ENCODE peak calls at places on chromosomes 4 and X, in six cellular contexts. Q, B, P, X, G and V are unnamed samples.

GRCh38 chrX:117835034-117835433 is 281.6 kb downstream of the KLHL13 start:
- DNase-seq in Q (no peak), G (no peak), B (no peak), P (no peak), X (no peak), V (no peak)

GRCh38 chrX:37993857-37994619 is 12.3 kb upstream of the SYTL5 start:
- DNase-seq in G (no peak), Q (no peak), X (no peak), P (peak), B (no peak), V (peak)

GRCh38 chr4:61064636-61065035 is 135.5 kb upstream of the ADGRL3 start:
- DNase-seq in B (no peak), G (no peak), Q (no peak), P (no peak), X (no peak), V (no peak)

GRCh38 chr4:128718793-128719192 is 90.7 kb upstream of the JADE1 start:
- DNase-seq in P (no peak), B (no peak), G (no peak), Q (no peak), X (no peak), V (no peak)

GRCh38 chr4:150256841-150257273 is 178.6 kb downstream of the DCLK2 start:
- DNase-seq in X (no peak), P (no peak), B (no peak), G (no peak), Q (no peak), V (no peak)

GRCh38 chr4:89762311-89762710 is 74.7 kb downstream of the SNCA start:
- DNase-seq in P (no peak), B (no peak), Q (no peak), X (no peak), G (no peak), V (no peak)

GRCh38 chr4:153344131-153345010 is at the start of gene MND1:
- DNase-seq in B (peak), X (peak), Q (peak), G (peak), P (peak), V (peak)

GRCh38 chrX:39769748-39770147 is 328.0 kb downstream of the BCOR start:
- DNase-seq in G (no peak), P (no peak), B (no peak), Q (no peak), X (no peak), V (no peak)

GRCh38 chr4:121370729-121371325 is 10.0 kb downstream of the QRFPR start:
- DNase-seq in Q (no peak), P (no peak), G (peak), X (no peak), B (peak), V (peak)

GRCh38 chr4:183098723-183099536 is at the start of gene WWC2:
- DNase-seq in G (peak), Q (peak), B (peak), P (peak), X (peak), V (peak)

GRCh38 chr4:47278631-47279030 is 184.9 kb downstream of the COMMD8 start:
- DNase-seq in X (no peak), B (no peak), G (no peak), P (no peak), Q (no peak), V (no peak)

GRCh38 chr4:7863911-7864681 is 75.6 kb downstream of the AFAP1 start:
- DNase-seq in X (no peak), Q (no peak), B (no peak), P (no peak), G (no peak), V (no peak)

GRCh38 chrX:65745992-65746391 is 78.5 kb downstream of the MSN start:
- DNase-seq in X (no peak), Q (no peak), B (no peak), P (no peak), G (no peak), V (no peak)

GRCh38 chr4:167233523-167234387 is 539 bp downstream of the SPOCK3 start:
- DNase-seq in G (no peak), X (no peak), P (no peak), B (no peak), Q (no peak), V (no peak)

GRCh38 chr4:19455850-19456602 is 795.7 kb upstream of the SLIT2 start:
- DNase-seq in Q (no peak), B (no peak), P (no peak), G (no peak), X (no peak), V (no peak)

GRCh38 chr4:81375745-81376144 is 96.0 kb downstream of the RASGEF1B start:
- DNase-seq in Q (no peak), X (no peak), B (no peak), P (no peak), G (no peak), V (no peak)

GRCh38 chr4:79288185-79288584 is 37.7 kb downstream of the NAA11 start:
- DNase-seq in G (no peak), X (no peak), Q (no peak), B (no peak), P (no peak), V (no peak)

GRCh38 chrX:13101439-13102139 is 57.2 kb upstream of the FAM9C start:
- DNase-seq in B (peak), Q (peak), P (peak), G (peak), X (peak), V (no peak)

GRCh38 chr4:108210989-108211725 is 42.4 kb upstream of the LEF1 start:
- DNase-seq in P (no peak), G (no peak), X (no peak), Q (no peak), B (no peak), V (no peak)

GRCh38 chr4:82975792-82976191 is 34.8 kb downstream of the LIN54 start:
- DNase-seq in B (no peak), G (no peak), X (no peak), Q (no peak), P (no peak), V (no peak)

GRCh38 chr4:304987-305680 is at the start of gene ZNF732:
- DNase-seq in B (no peak), P (no peak), G (peak), X (no peak), Q (no peak), V (no peak)

GRCh38 chrX:16786791-16787735 is 797 bp downstream of the TXLNG start:
- DNase-seq in X (peak), B (peak), Q (peak), G (no peak), P (peak), V (peak)

GRCh38 chr4:153398713-153399112 is 54.2 kb downstream of the MND1 start:
- DNase-seq in G (no peak), B (no peak), X (no peak), P (no peak), Q (no peak), V (no peak)

GRCh38 chr4:87268401-87268800 is 48.0 kb upstream of the KLHL8 start:
- DNase-seq in G (no peak), P (no peak), X (no peak), B (no peak), Q (no peak), V (no peak)

GRCh38 chr4:76639292-76639691 is 204.3 kb downstream of the SHROOM3 start:
- DNase-seq in Q (no peak), X (no peak), P (no peak), B (no peak), G (no peak), V (no peak)

GRCh38 chr4:11497972-11498371 is 69.3 kb upstream of the HS3ST1 start:
- DNase-seq in Q (no peak), G (no peak), B (no peak), X (no peak), P (no peak), V (no peak)

GRCh38 chr4:173370477-173371291 is at the start of gene SAP30:
- DNase-seq in G (peak), B (peak), Q (peak), P (peak), X (peak), V (peak)

GRCh38 chr4:118729287-118730286 is 44.4 kb downstream of the METTL14 start:
- DNase-seq in G (no peak), X (no peak), Q (no peak), B (no peak), P (no peak), V (peak)

GRCh38 chr4:146643812-146644401 is 5.2 kb downstream of the POU4F2 start:
- DNase-seq in X (no peak), G (no peak), P (no peak), Q (no peak), B (no peak), V (peak)

GRCh38 chr4:6715704-6716017 is 313 bp upstream of the BLOC1S4 start:
- DNase-seq in G (no peak), B (no peak), Q (no peak), X (no peak), P (no peak), V (no peak)

GRCh38 chr4:6716958-6717655 is 1.1 kb downstream of the BLOC1S4 start:
- DNase-seq in X (no peak), G (no peak), Q (no peak), P (no peak), B (no peak), V (no peak)

GRCh38 chr4:6718932-6719610 is 3.1 kb downstream of the BLOC1S4 start:
- DNase-seq in Q (no peak), B (no peak), G (no peak), X (no peak), P (no peak), V (no peak)

GRCh38 chr4:6714954-6715353 is 1.0 kb upstream of the BLOC1S4 start:
- DNase-seq in G (no peak), Q (no peak), P (no peak), X (no peak), B (no peak), V (no peak)

GRCh38 chr4:6716018-6716911 is at the start of gene BLOC1S4:
- DNase-seq in P (peak), X (peak), Q (peak), G (peak), B (peak), V (peak)
- H3K27ac ChIP-seq in P (peak), X (peak), Q (peak), G (peak), B (peak), V (no peak)

GRCh38 chr4:25872851-25873631 is 10.3 kb upstream of the SEL1L3 start:
- DNase-seq in B (no peak), Q (no peak), G (no peak), X (no peak), P (no peak), V (no peak)
- H3K27ac ChIP-seq in B (no peak), Q (no peak), G (no peak), X (no peak), P (no peak), V (no peak)

GRCh38 chr4:113837397-113837796 is 75.9 kb upstream of the CAMK2D start:
- DNase-seq in X (no peak), B (no peak), G (no peak), P (no peak), Q (no peak), V (peak)
- H3K27ac ChIP-seq in X (no peak), B (no peak), G (no peak), P (no peak), Q (no peak), V (peak)

DNA sequence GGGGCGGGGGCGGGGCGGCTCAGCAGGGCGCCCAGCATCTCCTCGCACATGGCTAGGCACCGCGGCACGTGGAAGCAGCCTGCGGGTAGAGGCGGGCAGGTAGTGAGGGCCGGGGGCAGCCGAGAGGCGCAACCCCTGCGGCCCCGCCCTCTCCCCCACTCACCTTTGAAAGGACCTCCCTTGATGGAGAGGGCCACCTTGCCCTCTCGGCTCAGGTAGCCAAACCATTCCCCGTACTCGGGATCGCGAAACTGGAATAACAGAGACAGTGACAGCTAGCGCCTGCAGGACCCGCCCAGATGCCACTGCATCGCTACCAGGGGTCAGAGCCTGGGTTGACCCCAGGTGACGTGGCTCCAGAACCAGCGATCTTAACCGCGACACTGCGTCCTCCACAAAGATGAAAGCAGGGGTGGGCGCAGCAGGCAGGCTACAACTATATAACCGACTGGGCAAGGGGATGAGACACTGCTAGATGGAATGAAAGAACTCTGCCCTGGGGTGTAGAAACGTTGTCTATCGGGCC is 552 bp upstream of the NAA10 start:
- DNase-seq in X (no peak), G (no peak), Q (no peak), B (no peak), P (no peak), V (no peak)
- H3K27ac ChIP-seq in X (peak), G (peak), Q (no peak), B (no peak), P (no peak), V (no peak)

GRCh38 chr4:168531305-168531704 is 34.5 kb downstream of the PALLD start:
- DNase-seq in P (no peak), G (no peak), B (no peak), X (no peak), Q (no peak), V (no peak)
- H3K27ac ChIP-seq in P (no peak), G (no peak), B (no peak), X (no peak), Q (no peak), V (no peak)

GRCh38 chr4:114600066-114600552 is 1.5 kb downstream of the UGT8 start:
- DNase-seq in B (no peak), X (no peak), G (no peak), P (no peak), Q (no peak), V (no peak)

GRCh38 chr4:114599231-114600065 is 841 bp downstream of the UGT8 start:
- DNase-seq in B (no peak), G (no peak), Q (no peak), X (no peak), P (no peak), V (no peak)

GRCh38 chr4:114600672-114601071 is 2.1 kb downstream of the UGT8 start:
- DNase-seq in G (no peak), P (no peak), B (no peak), Q (no peak), X (no peak), V (peak)

GRCh38 chr4:114597410-114598115 is 1.0 kb upstream of the UGT8 start:
- DNase-seq in G (no peak), X (no peak), B (no peak), P (no peak), Q (no peak), V (no peak)

GRCh38 chr4:114598191-114599121 is at the start of gene UGT8:
- DNase-seq in G (peak), Q (no peak), B (no peak), P (peak), X (peak), V (no peak)
- H3K27ac ChIP-seq in G (no peak), Q (no peak), B (no peak), P (no peak), X (no peak), V (no peak)

DNA sequence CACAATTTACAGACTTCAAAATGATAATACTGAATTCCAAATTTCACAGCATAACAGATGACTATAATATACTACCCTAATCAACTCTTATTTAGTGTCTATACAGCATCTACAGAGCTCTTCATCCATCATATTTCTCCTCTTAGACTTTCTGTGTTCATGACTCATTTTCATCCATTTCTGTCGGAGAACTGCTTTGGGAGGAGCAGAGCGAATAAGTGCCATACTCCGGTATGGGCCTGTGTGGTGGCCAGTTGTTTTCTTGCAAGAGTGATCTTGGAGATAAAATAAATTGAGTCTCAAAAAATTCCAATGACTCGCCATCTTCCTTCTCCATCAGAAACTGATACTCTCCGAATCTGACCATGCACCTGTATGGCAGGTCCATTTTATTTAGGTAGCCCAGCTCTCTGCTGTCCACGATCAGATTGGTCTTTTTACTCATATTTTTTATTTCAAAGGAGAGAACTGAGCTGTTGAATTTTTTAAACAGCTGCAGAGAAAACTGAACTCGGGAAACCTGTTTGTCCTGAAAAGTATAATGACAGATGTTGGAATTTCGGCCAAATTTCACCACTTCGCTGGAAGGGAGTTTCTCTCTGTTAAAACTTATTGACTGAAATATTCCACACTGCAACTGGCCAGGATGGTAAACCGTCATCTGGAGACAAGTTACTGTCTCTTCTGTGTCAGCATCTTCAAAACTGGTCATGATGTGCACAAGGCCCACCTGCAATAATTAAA is 7.8 kb downstream of the TIFA start:
- DNase-seq in P (no peak), G (no peak), X (no peak), B (no peak), Q (no peak), V (no peak)
- H3K27ac ChIP-seq in P (no peak), G (peak), X (no peak), B (no peak), Q (no peak), V (no peak)

DNA sequence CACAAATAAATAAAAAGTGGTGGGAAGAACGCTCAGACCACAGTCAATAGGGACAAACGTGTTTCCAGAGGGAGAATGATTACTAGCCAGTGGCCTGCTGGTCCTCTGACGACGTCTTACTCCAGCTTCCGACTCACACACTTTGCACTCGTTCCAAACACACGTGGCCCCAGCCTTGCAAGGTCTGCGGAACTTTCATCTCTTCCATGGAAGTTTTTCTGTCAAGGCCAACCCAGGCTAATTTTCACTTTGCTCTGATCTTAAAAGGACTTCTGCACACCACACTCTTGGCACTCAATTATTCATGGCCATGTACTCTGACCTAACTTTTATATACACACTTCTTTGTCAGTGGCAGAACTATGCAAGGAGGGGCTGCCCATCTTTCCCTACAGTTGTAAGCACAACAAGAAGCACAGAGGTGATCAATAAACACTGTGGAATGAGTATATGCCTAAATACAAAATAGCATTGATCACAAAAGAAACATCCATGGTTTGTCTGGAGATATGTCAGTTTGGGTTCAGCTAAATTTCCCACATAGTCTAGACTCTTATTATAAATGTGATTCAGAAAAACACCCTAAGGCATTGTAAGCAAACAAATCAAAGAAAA is 69.4 kb downstream of the STX18 start:
- DNase-seq in Q (no peak), P (no peak), B (no peak), G (no peak), X (no peak), V (no peak)
- H3K27ac ChIP-seq in Q (no peak), P (no peak), B (no peak), G (no peak), X (no peak), V (no peak)

DNA sequence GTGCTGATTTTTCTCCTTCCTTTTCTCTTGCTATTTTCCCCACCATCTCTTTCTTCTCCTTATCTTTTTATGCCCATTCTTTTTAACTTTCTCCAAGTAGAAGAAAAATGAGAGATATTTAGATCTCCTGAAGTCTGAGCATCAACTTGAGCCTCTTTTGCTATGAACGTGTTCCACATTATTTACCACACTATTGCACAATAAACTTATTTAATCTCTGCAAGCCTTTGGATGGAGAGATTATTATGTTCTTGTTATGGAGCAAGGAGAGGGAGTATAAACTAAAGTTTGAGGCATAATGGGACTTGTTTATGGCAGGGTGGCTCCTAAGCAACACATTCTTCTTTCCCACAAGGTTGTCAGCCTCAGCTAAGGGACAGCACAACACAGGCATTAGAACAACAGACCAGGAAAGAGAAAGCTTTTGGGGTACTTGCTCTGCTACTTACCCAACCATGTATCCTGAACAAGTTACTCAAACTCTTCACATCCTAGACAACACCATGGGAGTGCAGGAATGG is 365.5 kb upstream of the BOD1L1 start:
- DNase-seq in Q (no peak), P (no peak), X (no peak), B (no peak), G (no peak), V (no peak)
- H3K27ac ChIP-seq in Q (no peak), P (no peak), X (no peak), B (no peak), G (no peak), V (no peak)